ENCODE peak calls at places on chromosomes 1 and 21, in four cellular contexts. E is body of pancreas, M is right lobe of liver, H is ovary. I is an unnamed sample.
A peak's percentile ranks its signal among the peaks of the same experiment; 100 is the strongest.

GRCh38 chr21:41648591-41649031 is 118.2 kb downstream of the RIPK4 start:
- DNase-seq in E (no peak), M (no peak), H (no peak), I (no peak)

GRCh38 chr1:222824641-222825040 is 9.8 kb downstream of the DISP1 start:
- DNase-seq in E (no peak), M (no peak), H (no peak), I (no peak)

GRCh38 chr1:68175621-68176398 is 56.5 kb downstream of the WLS start:
- DNase-seq in E (peak; percentile 65), M (no peak), H (no peak), I (peak; percentile 46)

GRCh38 chr1:153509729-153510354 is 25.9 kb downstream of the S100A6 start:
- DNase-seq in E (peak; percentile 42), M (no peak), H (no peak), I (no peak)

GRCh38 chr21:30227633-30228404 is 11.9 kb upstream of the CLDN8 start:
- DNase-seq in E (peak; percentile 26), M (no peak), H (no peak), I (peak; percentile 31)

GRCh38 chr1:164051791-164052190 is 507.2 kb upstream of the PBX1 start:
- DNase-seq in E (no peak), M (no peak), H (no peak), I (no peak)

GRCh38 chr21:46035809-46036695 is 54.5 kb downstream of the COL6A1 start:
- DNase-seq in E (peak; percentile 37), M (no peak), H (peak; percentile 80), I (no peak)

GRCh38 chr1:155106862-155107261 is 20.8 kb upstream of the EFNA1 start:
- DNase-seq in E (no peak), M (peak; percentile 69), H (no peak), I (no peak)

GRCh38 chr1:207818971-207819451 is 67.2 kb downstream of the CD46 start:
- DNase-seq in E (no peak), M (peak; percentile 42), H (no peak), I (no peak)

GRCh38 chr1:115811140-115811828 is 29.6 kb downstream of the NHLH2 start:
- DNase-seq in E (peak; percentile 69), M (no peak), H (no peak), I (peak; percentile 6)

GRCh38 chr1:59852117-59852516 is 37.4 kb downstream of the HOOK1 start:
- DNase-seq in E (no peak), M (no peak), H (no peak), I (no peak)

GRCh38 chr1:193926956-193927355 is 740.5 kb upstream of the B3GALT2 start:
- DNase-seq in E (no peak), M (no peak), H (no peak), I (no peak)

GRCh38 chr1:44544960-44545359 is 129.3 kb downstream of the TMEM53 start:
- DNase-seq in E (no peak), M (no peak), H (no peak), I (no peak)

GRCh38 chr1:100452641-100453040 is 85.3 kb upstream of the GPR88 start:
- DNase-seq in E (no peak), M (no peak), H (no peak), I (no peak)

DNA sequence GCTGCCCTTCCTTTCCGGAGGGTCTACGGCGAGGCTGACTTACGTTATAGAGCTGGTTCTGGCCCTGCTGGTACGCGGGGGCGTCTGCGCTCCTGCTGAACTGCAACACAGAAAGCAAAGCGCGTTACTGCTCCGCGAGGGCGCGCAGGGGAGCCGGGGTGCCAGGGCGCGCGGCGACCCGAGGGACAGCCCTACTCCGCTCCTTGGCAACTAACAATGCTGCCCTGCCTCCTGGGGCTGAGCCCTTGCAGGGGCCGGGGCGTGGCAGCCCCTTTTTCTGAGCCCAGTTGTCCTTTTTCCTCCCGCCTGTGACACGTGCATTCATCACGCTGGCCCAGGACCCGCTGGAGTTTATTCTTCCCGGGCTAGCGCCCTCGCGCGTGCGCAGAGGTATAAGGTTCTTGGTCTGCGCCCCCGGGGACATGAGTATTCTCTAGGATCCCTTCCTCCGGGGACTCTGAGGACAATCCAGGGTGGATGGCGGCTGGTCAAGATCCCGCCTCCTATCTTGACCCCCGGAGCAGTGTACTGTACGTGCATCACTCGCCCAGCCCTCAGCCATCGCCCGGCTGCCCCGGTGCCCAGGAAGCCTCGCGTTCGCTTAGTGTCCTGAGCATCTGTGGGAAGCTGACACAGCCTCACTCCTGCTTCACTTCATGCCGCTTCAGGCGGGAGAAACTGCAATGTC is 78.9 kb downstream of the CD247 start:
- DNase-seq in E (peak; percentile 28), M (no peak), H (peak; percentile 55), I (peak; percentile 24)
- TF ChIP-seq CTCF in E (no peak), M (peak; percentile 15), H (no peak), I (no peak)

GRCh38 chr21:42654179-42654912 is 925 bp downstream of the PDE9A start:
- DNase-seq in E (peak; percentile 25), M (no peak), H (no peak), I (peak; percentile 48)
- H3K27ac ChIP-seq in E (peak overlapping the region; percentile 66), M (no peak overlapping the region), H (peak overlapping the region; percentile 5), I (peak overlapping the region; percentile 61)

GRCh38 chr1:9294440-9294773 is 1.7 kb downstream of the SPSB1 start:
- DNase-seq in E (peak; percentile 72), M (no peak), H (no peak), I (no peak)
- TF ChIP-seq POLR2A in E (no peak), M (peak; percentile 2), H (no peak), I (no peak)

GRCh38 chr1:54768093-54768492 is 3.8 kb upstream of the PARS2 start:
- DNase-seq in E (no peak), M (no peak), H (no peak), I (no peak)
- TF ChIP-seq CTCF in E (no peak), M (no peak), H (no peak), I (no peak)

GRCh38 chr1:199705825-199706224 is 321.7 kb upstream of the NR5A2 start:
- DNase-seq in E (no peak), M (no peak), H (no peak), I (no peak)

GRCh38 chr1:199700551-199700950 is 327.0 kb upstream of the NR5A2 start:
- DNase-seq in E (no peak), M (no peak), H (no peak), I (no peak)

GRCh38 chr1:199706826-199707606 is 320.5 kb upstream of the NR5A2 start:
- DNase-seq in E (no peak), M (peak; percentile 48), H (no peak), I (no peak)

GRCh38 chr1:199701731-199702130 is 325.8 kb upstream of the NR5A2 start:
- DNase-seq in E (no peak), M (no peak), H (no peak), I (no peak)

GRCh38 chr1:199704231-199704630 is 323.3 kb upstream of the NR5A2 start:
- DNase-seq in E (no peak), M (no peak), H (no peak), I (no peak)
- H3K27ac ChIP-seq in E (no peak overlapping the region), M (no peak overlapping the region), H (no peak overlapping the region), I (no peak overlapping the region)

DNA sequence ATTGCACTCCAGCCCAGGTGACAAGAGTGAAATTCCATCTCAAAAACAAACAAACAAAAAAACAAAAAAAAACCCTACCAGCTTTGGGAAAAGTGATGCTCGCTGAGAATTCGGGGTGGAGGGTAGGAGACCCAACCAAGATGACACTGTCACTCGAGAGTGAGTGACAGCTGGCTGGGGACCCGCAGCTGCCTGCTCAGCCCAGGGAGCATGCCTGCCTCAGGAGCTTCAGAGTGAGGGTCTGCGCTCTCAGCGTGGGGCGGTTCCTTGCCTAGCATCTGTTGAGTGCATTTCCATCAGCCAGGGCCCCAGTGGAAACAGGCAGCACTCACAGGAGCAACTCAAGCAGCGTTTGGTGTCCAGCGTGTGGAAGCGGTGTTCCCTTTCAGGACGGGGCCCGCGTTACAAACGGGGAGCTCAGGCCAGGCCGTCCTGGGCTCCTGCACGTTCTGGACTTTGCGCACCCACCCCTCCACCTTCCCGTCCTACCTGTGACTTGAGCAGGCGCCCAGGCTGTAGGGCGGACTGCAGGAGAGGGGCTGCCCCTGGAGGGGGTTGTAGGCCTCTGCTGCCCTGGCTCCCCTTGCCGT is 5.9 kb downstream of the CSTB start:
- DNase-seq in E (no peak), M (no peak), H (no peak), I (no peak)
- TF ChIP-seq POLR2A in E (no peak), M (no peak), H (no peak), I (no peak)

GRCh38 chr1:33653226-33653625 is 180.8 kb downstream of the ZSCAN20 start:
- DNase-seq in E (peak; percentile 79), M (no peak), H (no peak), I (no peak)
- TF ChIP-seq CTCF in E (no peak), M (no peak), H (no peak), I (no peak)

DNA sequence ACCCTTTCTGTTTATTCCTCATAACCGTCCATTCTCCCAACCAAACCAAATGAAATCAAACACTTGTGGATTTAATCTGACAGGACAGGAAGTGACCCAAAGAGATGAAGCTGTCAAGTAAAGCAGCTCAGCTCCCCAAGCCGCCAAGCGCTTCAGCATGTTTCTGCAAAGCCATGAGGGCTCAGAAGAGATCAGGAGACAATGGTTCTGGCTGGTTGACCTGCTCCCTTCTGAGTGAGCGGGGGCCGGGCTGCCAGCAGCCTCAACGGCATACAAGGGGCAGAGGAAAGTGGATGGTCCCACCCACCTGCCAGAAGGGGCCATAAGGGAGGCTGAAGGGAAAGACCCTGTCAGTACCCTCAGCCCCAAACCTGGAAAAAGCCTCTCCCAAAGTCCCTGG is 45.3 kb downstream of the SLC45A1 start:
- DNase-seq in E (no peak), M (no peak), H (no peak), I (peak; percentile 44)
- H3K27ac ChIP-seq in E (peak overlapping the region; percentile 13), M (no peak overlapping the region), H (no peak overlapping the region), I (peak overlapping the region; percentile 79)

GRCh38 chr1:11024545-11024944 is 12.1 kb downstream of the TARDBP start:
- DNase-seq in E (no peak), M (no peak), H (no peak), I (no peak)
- TF ChIP-seq POLR2A in E (no peak), M (no peak), H (no peak), I (no peak)

I was measured in thyroid gland.